ENCODE peak calls at places on chromosomes 5 and 9, in ten cellular contexts. D, P, Y, A, J, O, K, M, S and V are unnamed samples.
A peak's percentile ranks its signal among the peaks of the same experiment; 100 is the strongest.

GRCh38 chr5:10729320-10730133 is 31.5 kb downstream of the DAP start:
- DNase-seq in D (no peak), P (no peak), Y (no peak), A (no peak), J (peak; percentile 76), O (no peak), K (no peak), M (no peak), S (no peak), V (no peak)

GRCh38 chr9:19926774-19927173 is 137.9 kb upstream of the SLC24A2 start:
- DNase-seq in D (no peak), P (no peak), Y (no peak), A (no peak), J (no peak), O (no peak), K (no peak), M (no peak), S (no peak), V (no peak)

GRCh38 chr5:32090026-32090754 is 83.9 kb downstream of the GOLPH3 start:
- DNase-seq in D (no peak), P (no peak), Y (no peak), A (no peak), J (no peak), O (no peak), K (no peak), M (no peak), S (no peak), V (no peak)

GRCh38 chr5:29079771-29080170 is 2041.4 kb upstream of the CDH9 start:
- DNase-seq in D (no peak), P (no peak), Y (no peak), A (no peak), J (no peak), O (no peak), K (no peak), M (peak; percentile 30), S (peak; percentile 34), V (peak; percentile 63)

GRCh38 chr5:3886521-3887461 is 291.2 kb downstream of the IRX1 start:
- DNase-seq in D (no peak), P (no peak), Y (peak; percentile 44), A (peak; percentile 42), J (no peak), O (no peak), K (no peak), M (no peak), S (no peak), V (no peak)

GRCh38 chr9:116592926-116593325 is 94.2 kb upstream of the TRIM32 start:
- DNase-seq in D (no peak), P (no peak), Y (peak; percentile 63), A (peak; percentile 49), J (no peak), O (no peak), K (peak; percentile 73), M (no peak), S (no peak), V (no peak)

GRCh38 chr5:120985526-120985925 is 521.4 kb downstream of the PRR16 start:
- DNase-seq in D (no peak), P (no peak), Y (no peak), A (no peak), J (no peak), O (no peak), K (no peak), M (no peak), S (no peak), V (no peak)

GRCh38 chr5:141816598-141817399 is 61.4 kb downstream of the PCDH1 start:
- DNase-seq in D (no peak), P (no peak), Y (no peak), A (no peak), J (no peak), O (no peak), K (no peak), M (no peak), S (peak; percentile 94), V (peak; percentile 95)

GRCh38 chr9:114285166-114285867 is 37.6 kb upstream of the ORM1 start:
- DNase-seq in D (no peak), P (peak; percentile 95), Y (peak; percentile 94), A (peak; percentile 87), J (no peak), O (no peak), K (peak; percentile 93), M (peak; percentile 73), S (peak; percentile 48), V (peak; percentile 36)

GRCh38 chr9:119272500-119273211 is 96.6 kb downstream of the BRINP1 start:
- DNase-seq in D (no peak), P (no peak), Y (peak; percentile 32), A (peak; percentile 10), J (no peak), O (no peak), K (peak; percentile 19), M (no peak), S (peak; percentile 8), V (no peak)

GRCh38 chr5:59208468-59208867 is 625.6 kb downstream of the RAB3C start:
- DNase-seq in D (no peak), P (no peak), Y (no peak), A (no peak), J (no peak), O (no peak), K (no peak), M (no peak), S (no peak), V (no peak)

DNA sequence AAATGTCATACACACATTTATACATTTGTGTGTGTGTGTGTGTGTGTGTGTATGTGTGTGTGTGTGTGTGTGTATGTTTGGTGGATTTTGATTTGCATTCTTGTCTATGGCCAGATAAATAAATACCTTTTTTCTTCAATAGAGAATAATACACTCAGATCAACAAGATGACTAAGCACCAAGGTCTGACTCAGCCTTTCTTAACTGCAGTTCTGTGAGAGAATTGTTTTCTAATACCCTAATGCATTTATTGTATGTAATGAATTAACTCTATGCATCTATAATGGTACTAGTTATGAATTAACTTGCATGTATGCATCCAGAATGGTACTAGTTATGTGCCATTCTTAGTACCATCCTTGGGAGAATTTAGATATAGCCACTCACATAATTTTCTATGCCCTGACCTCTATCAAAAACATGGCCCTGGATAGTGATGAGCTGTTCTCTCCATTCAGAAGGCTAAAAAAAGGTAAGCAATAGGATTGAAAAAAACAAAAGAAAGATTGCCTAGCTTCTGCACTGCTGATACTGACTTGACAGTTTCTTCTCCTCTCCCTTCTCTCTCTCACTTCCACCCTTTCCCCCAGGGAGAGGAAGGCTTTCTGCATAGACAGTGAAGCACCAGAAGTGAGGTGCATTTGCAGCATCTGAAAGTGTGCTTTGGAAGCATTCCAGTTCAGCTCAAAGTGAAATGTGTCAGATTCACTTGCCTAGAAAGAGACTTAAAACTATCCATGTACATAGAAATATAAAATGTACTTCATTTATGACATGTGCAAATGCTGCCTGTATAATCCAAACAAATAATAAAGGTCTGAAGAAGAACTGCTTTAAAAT is 55.1 kb upstream of the CCDC112 start:
- DNase-seq in D (no peak), P (peak; percentile 64), Y (peak; percentile 68), A (peak; percentile 53), J (no peak), O (no peak), K (peak; percentile 85), M (peak; percentile 68), S (no peak), V (no peak)
- H3K4me1 ChIP-seq in D (peaks cover 5% of the 10 kb centered on the region), P (peaks cover 26% of the 10 kb centered on the region), Y (no peaks in the 10 kb centered on the region), A (peaks cover 20% of the 10 kb centered on the region), J (no peaks in the 10 kb centered on the region), O (no peaks in the 10 kb centered on the region), K (peaks cover 23% of the 10 kb centered on the region), M (peaks cover 24% of the 10 kb centered on the region), S (no peaks in the 10 kb centered on the region), V (no peaks in the 10 kb centered on the region)

DNA sequence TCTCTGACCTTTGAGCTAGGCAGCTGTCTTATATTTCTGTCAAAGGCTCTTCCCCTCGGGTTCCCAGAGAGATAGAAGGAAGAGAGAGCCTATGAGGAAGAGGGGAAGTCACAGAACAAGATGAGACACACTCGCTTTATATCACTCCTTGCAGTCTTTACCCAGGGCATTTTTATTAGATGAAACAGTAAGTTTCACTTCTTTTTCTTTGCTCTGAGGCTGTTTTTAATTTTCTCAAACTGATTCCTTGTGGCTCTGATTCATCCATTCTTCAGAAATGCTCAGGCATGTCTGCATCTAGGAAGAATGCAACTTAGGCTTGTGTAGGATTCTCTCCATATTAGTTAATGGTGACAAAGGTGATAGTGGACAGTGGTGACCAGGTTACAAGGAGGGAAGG is 132.9 kb upstream of the CHD1 start:
- DNase-seq in D (no peak), P (peak; percentile 82), Y (peak; percentile 82), A (peak; percentile 74), J (no peak), O (no peak), K (peak; percentile 91), M (peak; percentile 26), S (no peak), V (no peak)
- H3K9ac ChIP-seq in D (no peak overlapping the region), P (peak overlapping the region; percentile 35), Y (no peak overlapping the region), A (peak overlapping the region; percentile 77), J (no peak overlapping the region), O (no peak overlapping the region), K (peak overlapping the region; percentile 66), M (no peak overlapping the region), S (no peak overlapping the region), V (no peak overlapping the region)

DNA sequence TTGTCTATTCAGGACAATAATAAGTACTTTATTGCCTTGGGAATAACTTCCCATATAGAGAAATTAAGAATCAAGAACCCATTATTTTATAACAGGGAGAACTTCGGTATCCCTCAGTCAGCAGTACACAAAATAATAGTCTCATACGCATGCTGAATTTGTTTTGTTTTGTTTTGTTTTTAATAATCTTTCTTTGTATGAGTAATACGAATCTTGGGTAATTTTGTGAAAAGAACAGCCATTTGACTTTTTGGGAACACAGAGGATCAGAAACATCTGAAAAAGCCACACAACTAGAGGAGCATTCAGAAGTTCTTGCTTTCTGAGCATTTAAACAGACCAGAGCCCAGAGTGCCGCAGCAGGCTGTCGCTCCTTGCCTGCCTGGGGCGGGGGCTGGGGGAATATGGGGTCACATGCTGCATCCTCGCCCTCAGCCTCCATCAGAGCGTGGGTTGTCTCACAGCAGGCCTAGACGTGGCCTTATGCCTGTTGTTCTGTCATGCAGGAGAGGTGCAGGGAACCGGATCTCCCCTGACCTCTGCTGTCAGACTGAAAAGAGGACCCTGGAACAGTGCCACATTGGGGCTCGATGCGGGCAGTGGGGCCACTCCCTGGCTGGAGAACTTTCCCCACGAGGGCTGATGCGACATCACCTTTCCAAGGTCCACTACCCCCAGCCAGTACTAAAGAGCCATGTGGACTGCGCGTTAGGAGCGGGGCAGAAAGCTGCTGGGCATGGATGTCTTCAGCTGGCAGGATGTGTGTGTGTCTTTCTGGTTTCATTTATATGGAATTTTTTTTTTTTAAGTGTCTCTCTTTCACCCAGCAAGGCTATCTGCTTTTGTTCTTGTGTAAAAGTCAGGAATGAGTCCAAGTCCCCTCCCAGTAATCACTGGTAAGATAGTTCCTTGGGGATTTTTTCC is 133.4 kb upstream of the OTULINL start:
- DNase-seq in D (peak; percentile 50), P (peak; percentile 30), Y (peak; percentile 62), A (peak; percentile 59), J (no peak), O (peak; percentile 28), K (peak; percentile 64), M (no peak), S (no peak), V (no peak)
- H3K4me1 ChIP-seq in D (peaks cover 24% of the 10 kb centered on the region), P (peaks cover 93% of the 10 kb centered on the region), Y (peaks cover 36% of the 10 kb centered on the region), A (peaks cover 89% of the 10 kb centered on the region), J (no peaks in the 10 kb centered on the region), O (peaks cover 25% of the 10 kb centered on the region), K (peaks cover 98% of the 10 kb centered on the region), M (peaks cover 45% of the 10 kb centered on the region), S (peaks cover 33% of the 10 kb centered on the region), V (peaks cover 12% of the 10 kb centered on the region)

DNA sequence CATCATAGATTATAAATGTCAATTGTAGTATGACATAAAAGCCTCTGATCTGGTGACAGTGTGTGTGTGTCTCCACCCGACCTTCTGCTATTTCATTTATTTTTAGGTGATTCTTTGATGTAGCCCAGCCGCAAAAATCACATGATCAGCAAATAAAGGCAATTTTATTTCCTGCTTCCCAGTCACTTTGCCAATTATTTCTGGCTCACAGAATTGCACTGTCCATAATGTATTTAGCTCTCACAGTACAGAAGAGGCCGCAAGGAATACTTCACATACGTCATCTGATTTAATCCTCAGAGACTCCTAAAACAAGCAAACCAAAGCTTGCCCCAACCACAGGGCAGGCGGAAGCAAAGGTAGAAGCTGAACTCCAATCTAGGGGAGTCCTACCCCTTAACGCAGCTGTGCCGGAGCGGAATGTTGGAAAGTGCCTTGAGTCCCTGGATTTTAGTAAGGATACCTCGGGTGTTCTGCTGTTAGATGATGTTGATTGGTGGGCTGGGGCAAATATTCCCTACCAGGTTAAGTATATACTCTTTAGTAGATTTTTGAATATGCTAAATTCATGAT is 384.0 kb upstream of the IRX4 start:
- DNase-seq in D (no peak), P (no peak), Y (no peak), A (no peak), J (no peak), O (no peak), K (no peak), M (no peak), S (no peak), V (no peak)
- H3K9ac ChIP-seq in D (no peak overlapping the region), P (no peak overlapping the region), Y (no peak overlapping the region), A (no peak overlapping the region), J (no peak overlapping the region), O (no peak overlapping the region), K (no peak overlapping the region), M (no peak overlapping the region), S (no peak overlapping the region), V (no peak overlapping the region)